ENCODE peak calls at places on chromosomes 2 and 18, in seven cellular contexts. C is tibial nerve, R is uterus, N is adrenal gland, L is IMR-90, M is stomach, D is endothelial cell of umbilical vein. P is an unnamed sample.

GRCh38 chr2:6425037-6425436 is 440.7 kb downstream of the CMPK2 start:
- DNase-seq in L (no peak), R (no peak), M (no peak), D (no peak), C (no peak), N (no peak), P (no peak)

GRCh38 chr2:236103981-236104380 is 64.2 kb downstream of the GBX2 start:
- DNase-seq in M (no peak), D (no peak), L (no peak), N (no peak), C (no peak), R (no peak), P (no peak)

GRCh38 chr2:19577668-19578067 is 219.2 kb upstream of the OSR1 start:
- DNase-seq in D (no peak), M (no peak), C (no peak), L (peak; percentile 62), N (no peak), R (no peak), P (no peak)

GRCh38 chr2:234960091-234961088 is 8.6 kb downstream of the SH3BP4 start:
- DNase-seq in N (no peak), L (no peak), M (no peak), D (peak; percentile 87), R (no peak), C (no peak), P (no peak)

GRCh38 chr18:63405986-63406385 is 16.3 kb downstream of the VPS4B start:
- DNase-seq in C (no peak), R (no peak), L (no peak), N (peak; percentile 55), M (no peak), D (no peak), P (no peak)

GRCh38 chr18:61569176-61569892 is 236.1 kb downstream of the CDH20 start:
- DNase-seq in D (peak; percentile 59), M (no peak), R (no peak), N (peak; percentile 74), C (no peak), L (peak; percentile 80), P (no peak)

GRCh38 chr2:236626391-236627150 is 56.9 kb downstream of the ACKR3 start:
- DNase-seq in R (no peak), C (no peak), D (no peak), L (no peak), N (no peak), M (no peak), P (no peak)

GRCh38 chr2:3778016-3778415 is 74.6 kb downstream of the DCDC2C start:
- DNase-seq in M (no peak), C (no peak), L (no peak), D (no peak), R (no peak), N (no peak), P (no peak)

GRCh38 chr18:55214534-55214933 is 255.3 kb upstream of the CCDC68 start:
- DNase-seq in D (no peak), N (no peak), L (no peak), C (no peak), M (no peak), R (no peak), P (no peak)

GRCh38 chr2:227415538-227416424 is 28.0 kb upstream of the SCYGR1 start:
- DNase-seq in R (no peak), M (no peak), D (peak; percentile 85), C (no peak), L (peak; percentile 69), N (peak; percentile 53), P (no peak)

GRCh38 chr2:168039885-168040284 is 207.5 kb downstream of the STK39 start:
- DNase-seq in N (no peak), R (no peak), C (no peak), D (no peak), L (no peak), M (no peak), P (no peak)

GRCh38 chr18:55510809-55511208 is 77.2 kb downstream of the TCF4 start:
- DNase-seq in C (no peak), D (peak; percentile 100), L (peak; percentile 92), R (no peak), N (peak; percentile 28), M (no peak), P (no peak)

GRCh38 chr2:55804535-55804934 is 110.9 kb upstream of the PNPT1 start:
- DNase-seq in D (no peak), L (no peak), R (no peak), N (no peak), M (no peak), C (no peak), P (no peak)

GRCh38 chr18:57434177-57434535 is 1.0 kb upstream of the ONECUT2 start:
- DNase-seq in M (no peak), R (no peak), L (no peak), C (no peak), D (no peak), N (no peak), P (no peak)

GRCh38 chr18:76687271-76688006 is 134.9 kb upstream of the ZNF236 start:
- DNase-seq in N (peak; percentile 27), M (no peak), D (no peak), R (peak; percentile 77), C (no peak), L (peak; percentile 15), P (peak; percentile 78)

GRCh38 chr2:173161040-173161439 is 85.4 kb downstream of the MAP3K20 start:
- DNase-seq in R (no peak), N (no peak), L (peak; percentile 8), M (no peak), C (no peak), D (no peak), P (no peak)

GRCh38 chr18:24443870-24444269 is 16.6 kb upstream of the HRH4 start:
- DNase-seq in R (no peak), N (no peak), C (no peak), L (no peak), M (no peak), D (no peak), P (no peak)

GRCh38 chr2:222730346-222731065 is 59.0 kb downstream of the MOGAT1 start:
- DNase-seq in D (no peak), L (no peak), R (no peak), N (no peak), M (no peak), C (no peak), P (no peak)

GRCh38 chr2:229901819-229902218 is 20.0 kb downstream of the TRIP12 start:
- DNase-seq in N (peak; percentile 56), R (no peak), D (peak; percentile 43), L (peak; percentile 73), M (no peak), C (no peak), P (no peak)

DNA sequence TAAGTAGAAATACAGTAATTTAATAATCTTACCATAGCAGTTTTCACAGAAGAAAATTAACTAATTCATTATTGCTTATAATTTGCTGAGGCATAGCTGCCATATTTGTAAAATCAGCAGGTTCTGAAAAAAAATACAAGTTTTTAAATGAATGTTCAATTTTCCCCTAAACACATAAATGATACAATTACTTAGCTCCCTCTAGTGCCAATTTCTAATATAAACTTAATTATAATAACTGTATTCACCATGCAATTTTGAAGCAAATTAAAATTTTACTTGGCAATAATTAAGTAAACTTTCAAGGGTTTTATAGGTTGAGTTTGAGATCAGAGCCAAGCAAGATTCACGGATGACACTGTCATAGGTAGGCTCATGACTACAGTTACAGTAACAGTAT is 1321.6 kb upstream of the ACVR2A start:
- DNase-seq in M (no peak), N (no peak), R (no peak), L (peak; percentile 9), C (no peak), D (peak; percentile 16), P (no peak)
- TF ChIP-seq CTCF in M (no peak), N (peak; percentile 30), R (no peak), L (peak; percentile 39), C (peak; percentile 28), D (no peak), P (peak; percentile 27)

GRCh38 chr2:45964226-45964841 is 312.9 kb downstream of the PRKCE start:
- DNase-seq in N (peak; percentile 89), M (peak; percentile 80), L (peak; percentile 90), R (peak; percentile 73), D (peak; percentile 95), C (peak; percentile 35), P (peak; percentile 63)
- TF ChIP-seq POLR2A in N (no peak), M (no peak), L (no peak), R (no peak), D (no peak), C (no peak), P (no peak)

GRCh38 chr2:71393216-71393615 is 60.1 kb upstream of the DYSF start:
- DNase-seq in C (no peak), M (no peak), R (no peak), L (no peak), D (no peak), N (no peak), P (no peak)
- H3K36me3 ChIP-seq in C (no peaks in the 10 kb centered on the region), M (peaks cover 87% of the 10 kb centered on the region), R (no peaks in the 10 kb centered on the region), L (peaks cover 46% of the 10 kb centered on the region), D (peaks cover 17% of the 10 kb centered on the region), N (peaks cover 66% of the 10 kb centered on the region), P (no peaks in the 10 kb centered on the region)

DNA sequence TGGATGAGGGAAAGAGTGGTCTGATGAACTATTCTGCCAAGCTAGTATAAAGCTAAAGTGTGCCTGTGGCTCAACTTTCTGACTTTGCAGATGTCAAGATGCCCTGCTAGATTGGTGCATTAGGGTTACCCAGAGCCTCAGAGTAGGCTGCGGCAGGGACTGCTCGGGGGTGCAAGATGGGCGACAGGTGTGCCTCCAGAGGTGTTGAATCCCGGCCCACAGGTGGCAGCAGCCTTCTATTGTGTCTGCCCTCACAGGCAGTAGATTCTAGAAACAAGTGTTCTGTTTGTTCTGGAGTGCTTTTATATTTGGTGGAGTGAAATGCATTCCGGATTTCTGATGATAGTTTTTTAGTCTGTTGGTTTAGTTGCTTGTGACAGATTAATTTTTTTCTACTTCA is 131.6 kb upstream of the IL1R2 start:
- DNase-seq in D (no peak), N (no peak), L (no peak), R (no peak), M (no peak), C (no peak), P (no peak)
- TF ChIP-seq CTCF in D (no peak), N (no peak), L (no peak), R (no peak), M (no peak), C (no peak), P (no peak)

GRCh38 chr2:164691346-164691887 is 70.1 kb upstream of the GRB14 start:
- DNase-seq in L (no peak), M (no peak), N (no peak), D (no peak), R (no peak), C (no peak), P (no peak)
- TF ChIP-seq POLR2A in L (no peak), M (no peak), N (no peak), D (no peak), R (no peak), C (no peak), P (no peak)

GRCh38 chr2:36541891-36542595 is 55.9 kb downstream of the FEZ2 start:
- DNase-seq in R (no peak), C (no peak), N (no peak), M (no peak), L (no peak), D (peak; percentile 89), P (no peak)
- H3K36me3 ChIP-seq in R (no peaks in the 10 kb centered on the region), C (peaks cover 4% of the 10 kb centered on the region), N (peaks cover 18% of the 10 kb centered on the region), M (peaks cover 85% of the 10 kb centered on the region), L (peaks cover 49% of the 10 kb centered on the region), D (peaks cover 63% of the 10 kb centered on the region), P (no peaks in the 10 kb centered on the region)

DNA sequence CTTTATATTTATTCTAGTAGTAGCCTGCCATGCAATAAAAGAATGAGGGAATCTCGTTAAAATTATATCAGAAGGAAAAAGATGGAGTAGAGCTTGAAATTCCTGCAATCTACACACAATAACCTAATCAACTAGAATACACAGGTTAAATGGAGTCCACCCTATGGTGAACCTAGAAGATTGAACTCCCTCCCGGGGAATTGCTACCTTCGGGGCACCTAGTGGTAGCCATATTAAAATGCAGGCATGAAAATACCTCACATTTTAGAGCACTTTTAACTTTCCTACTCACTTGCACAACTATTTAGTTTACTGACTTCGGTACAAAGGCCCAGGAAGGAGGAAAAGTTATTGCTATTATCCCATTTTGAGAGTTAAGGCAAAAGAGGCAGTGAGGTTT is 174.5 kb downstream of the SS18 start:
- DNase-seq in N (no peak), C (no peak), M (no peak), R (no peak), L (no peak), D (no peak), P (no peak)
- TF ChIP-seq CTCF in N (no peak), C (no peak), M (no peak), R (no peak), L (peak; percentile 12), D (no peak), P (no peak)

P was measured in ovary.